ENCODE peak calls at places on chromosomes 11 and 22, in nine cellular contexts. One of them, this sample, is unnamed. For H4K20me1 and H3K4me1, the result is how much of the 10 kb centered on the place peaks cover.

GRCh38 chr11:70854891-70855556 is 397.4 kb downstream of the SHANK2 start:
- DNase-seq in DND-41: no peak
- DNase-seq in astrocyte: no peak
- DNase-seq in IMR-90: no peak
- DNase-seq in GM23248: no peak
- DNase-seq in GM23338: no peak
- DNase-seq in keratinocyte: no peak
- DNase-seq in SK-N-SH: peak
- DNase-seq in fibroblast of lung: no peak
- DNase-seq in this sample: no peak

GRCh38 chr11:31882951-31883392 is 71.8 kb upstream of the PAX6 start:
- DNase-seq in astrocyte: peak
- DNase-seq in keratinocyte: no peak
- DNase-seq in fibroblast of lung: peak
- DNase-seq in DND-41: no peak
- DNase-seq in SK-N-SH: no peak
- DNase-seq in GM23248: peak
- DNase-seq in IMR-90: no peak
- DNase-seq in GM23338: peak
- DNase-seq in this sample: no peak

GRCh38 chr11:60563553-60564235 is 48.5 kb downstream of the MS4A13 start:
- DNase-seq in DND-41: peak
- DNase-seq in IMR-90: no peak
- DNase-seq in SK-N-SH: no peak
- DNase-seq in GM23338: peak
- DNase-seq in fibroblast of lung: no peak
- DNase-seq in GM23248: no peak
- DNase-seq in keratinocyte: no peak
- DNase-seq in astrocyte: no peak
- DNase-seq in this sample: no peak

GRCh38 chr11:58805065-58805464 is 39.4 kb downstream of the GLYATL2 start:
- DNase-seq in fibroblast of lung: peak
- DNase-seq in SK-N-SH: no peak
- DNase-seq in IMR-90: peak
- DNase-seq in astrocyte: peak
- DNase-seq in GM23338: no peak
- DNase-seq in GM23248: peak
- DNase-seq in DND-41: no peak
- DNase-seq in keratinocyte: peak
- DNase-seq in this sample: no peak

GRCh38 chr11:46520971-46521745 is 72.7 kb downstream of the AMBRA1 start:
- DNase-seq in SK-N-SH: no peak
- DNase-seq in DND-41: no peak
- DNase-seq in GM23248: peak
- DNase-seq in IMR-90: peak
- DNase-seq in GM23338: peak
- DNase-seq in astrocyte: peak
- DNase-seq in keratinocyte: no peak
- DNase-seq in fibroblast of lung: peak
- DNase-seq in this sample: no peak

GRCh38 chr11:28697920-28698827 is 590.0 kb downstream of the METTL15 start:
- DNase-seq in fibroblast of lung: peak
- DNase-seq in DND-41: peak
- DNase-seq in astrocyte: peak
- DNase-seq in GM23338: peak
- DNase-seq in GM23248: peak
- DNase-seq in IMR-90: peak
- DNase-seq in keratinocyte: no peak
- DNase-seq in SK-N-SH: peak
- DNase-seq in this sample: peak

GRCh38 chr22:32752868-32753520 is 48.5 kb upstream of the TIMP3 start:
- DNase-seq in DND-41: no peak
- DNase-seq in SK-N-SH: no peak
- DNase-seq in GM23338: no peak
- DNase-seq in GM23248: no peak
- DNase-seq in astrocyte: peak
- DNase-seq in fibroblast of lung: peak
- DNase-seq in IMR-90: peak
- DNase-seq in keratinocyte: no peak
- DNase-seq in this sample: no peak

GRCh38 chr11:34566209-34566551 is 52.6 kb upstream of the ELF5 start:
- DNase-seq in keratinocyte: no peak
- DNase-seq in GM23248: no peak
- DNase-seq in DND-41: no peak
- DNase-seq in SK-N-SH: no peak
- DNase-seq in IMR-90: no peak
- DNase-seq in fibroblast of lung: no peak
- DNase-seq in GM23338: no peak
- DNase-seq in astrocyte: no peak
- DNase-seq in this sample: no peak

DNA sequence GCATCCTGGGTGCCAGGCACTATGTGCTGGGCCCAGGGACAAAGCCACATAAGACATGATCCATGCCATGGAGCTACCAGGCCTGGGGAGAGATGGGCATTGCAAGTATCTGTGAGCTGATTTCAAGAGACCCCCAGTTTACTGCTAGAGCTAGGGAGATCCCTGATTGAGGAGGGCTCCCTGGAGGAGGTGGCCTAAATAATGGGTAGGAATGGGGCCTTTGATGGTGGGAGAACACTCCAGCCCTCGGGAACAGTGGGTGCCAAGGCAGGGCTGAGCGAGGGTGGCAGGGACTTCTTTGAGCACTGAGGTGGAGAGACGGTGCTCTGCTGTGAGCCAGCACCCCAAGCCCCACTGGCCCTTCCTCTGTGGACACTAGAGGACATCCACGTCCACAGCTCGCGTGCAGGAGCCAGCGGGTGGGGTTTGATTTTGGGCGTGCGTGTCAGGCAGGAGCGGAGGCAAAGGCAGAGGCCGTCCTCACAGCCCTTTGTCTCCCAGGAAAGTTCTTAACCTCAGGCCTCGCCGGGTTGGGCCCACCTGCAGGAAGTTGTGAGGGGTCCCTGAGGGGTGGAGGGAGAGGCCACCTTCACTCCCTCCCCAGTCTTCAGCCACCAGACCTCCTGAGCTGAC is 52.9 kb upstream of the PPARA start:
- DNase-seq in GM23248: no peak
- DNase-seq in GM23338: no peak
- DNase-seq in keratinocyte: no peak
- DNase-seq in SK-N-SH: no peak
- DNase-seq in astrocyte: no peak
- DNase-seq in IMR-90: no peak
- DNase-seq in fibroblast of lung: no peak
- DNase-seq in DND-41: no peak
- DNase-seq in this sample: no peak
- H4K20me1 ChIP-seq in GM23248: under half
- H4K20me1 ChIP-seq in GM23338: under half
- H4K20me1 ChIP-seq in keratinocyte: half or more
- H4K20me1 ChIP-seq in SK-N-SH: half or more
- H4K20me1 ChIP-seq in astrocyte: half or more
- H4K20me1 ChIP-seq in IMR-90: half or more
- H4K20me1 ChIP-seq in fibroblast of lung: under half
- H4K20me1 ChIP-seq in DND-41: half or more
- H4K20me1 ChIP-seq in this sample: under half

GRCh38 chr11:72741849-72742521 is 10.2 kb downstream of the ARAP1 start:
- DNase-seq in astrocyte: no peak
- DNase-seq in SK-N-SH: no peak
- DNase-seq in DND-41: no peak
- DNase-seq in fibroblast of lung: no peak
- DNase-seq in IMR-90: peak
- DNase-seq in keratinocyte: no peak
- DNase-seq in GM23248: no peak
- DNase-seq in GM23338: no peak
- DNase-seq in this sample: no peak

GRCh38 chr11:72745511-72745910 is 6.7 kb downstream of the ARAP1 start:
- DNase-seq in astrocyte: no peak
- DNase-seq in IMR-90: no peak
- DNase-seq in DND-41: no peak
- DNase-seq in SK-N-SH: no peak
- DNase-seq in GM23338: no peak
- DNase-seq in GM23248: no peak
- DNase-seq in fibroblast of lung: no peak
- DNase-seq in keratinocyte: no peak
- DNase-seq in this sample: no peak

GRCh38 chr11:72744474-72744873 is 7.7 kb downstream of the ARAP1 start:
- DNase-seq in IMR-90: no peak
- DNase-seq in SK-N-SH: no peak
- DNase-seq in keratinocyte: no peak
- DNase-seq in fibroblast of lung: no peak
- DNase-seq in DND-41: no peak
- DNase-seq in astrocyte: no peak
- DNase-seq in GM23248: no peak
- DNase-seq in GM23338: no peak
- DNase-seq in this sample: no peak

GRCh38 chr11:72742522-72743320 is 9.5 kb downstream of the ARAP1 start:
- DNase-seq in fibroblast of lung: no peak
- DNase-seq in GM23338: no peak
- DNase-seq in IMR-90: no peak
- DNase-seq in SK-N-SH: no peak
- DNase-seq in astrocyte: no peak
- DNase-seq in DND-41: no peak
- DNase-seq in keratinocyte: no peak
- DNase-seq in GM23248: no peak
- DNase-seq in this sample: no peak

DNA sequence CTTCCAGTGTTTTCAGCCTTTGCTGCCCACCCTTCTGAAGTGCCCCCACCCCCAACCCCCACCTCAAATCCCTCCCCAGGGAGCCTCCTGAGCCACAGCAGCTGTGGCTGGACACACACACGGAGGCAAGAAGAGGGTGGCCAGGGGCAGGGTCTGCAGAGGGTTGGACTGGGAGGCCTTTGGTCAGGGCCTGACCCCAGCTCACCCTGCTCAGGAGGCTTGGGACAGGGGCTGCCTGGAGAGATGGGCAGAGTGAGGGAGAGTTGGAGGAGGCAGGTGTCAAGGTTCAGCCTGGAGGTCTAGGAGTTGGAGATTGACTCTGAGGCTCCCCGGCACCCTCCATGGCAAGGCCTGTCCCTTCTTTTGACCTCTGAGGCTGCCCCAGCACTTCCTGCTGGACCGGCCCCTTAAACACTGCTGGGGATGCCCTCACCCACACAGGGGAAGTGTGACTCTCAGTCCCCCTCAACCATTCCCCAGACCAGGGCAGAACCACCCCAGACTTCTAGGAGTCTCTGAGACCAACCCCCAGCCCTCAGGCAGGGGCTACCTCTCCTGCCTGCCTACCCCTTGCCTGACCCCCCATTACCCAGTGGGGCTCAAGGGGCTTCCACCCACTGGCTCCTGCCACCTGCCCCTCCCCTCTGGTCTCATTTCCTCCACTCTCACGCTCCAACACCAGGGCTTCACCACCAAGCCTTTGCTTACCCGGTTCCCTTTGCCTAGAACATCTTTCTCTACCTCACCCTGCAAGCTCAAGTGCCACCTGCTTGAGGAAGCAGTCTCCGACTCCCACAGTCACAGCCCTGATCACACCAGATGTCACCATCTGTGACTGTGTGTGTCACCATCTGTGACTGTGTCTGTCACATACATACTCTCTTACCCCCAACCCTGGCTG is 8.6 kb downstream of the ARAP1 start:
- DNase-seq in fibroblast of lung: no peak
- DNase-seq in DND-41: no peak
- DNase-seq in keratinocyte: no peak
- DNase-seq in astrocyte: no peak
- DNase-seq in GM23338: no peak
- DNase-seq in IMR-90: no peak
- DNase-seq in SK-N-SH: no peak
- DNase-seq in GM23248: no peak
- DNase-seq in this sample: peak
- H3K4me1 ChIP-seq in fibroblast of lung: under half
- H3K4me1 ChIP-seq in DND-41: under half
- H3K4me1 ChIP-seq in keratinocyte: under half
- H3K4me1 ChIP-seq in astrocyte: under half
- H3K4me1 ChIP-seq in GM23338: under half
- H3K4me1 ChIP-seq in IMR-90: under half
- H3K4me1 ChIP-seq in SK-N-SH: half or more
- H3K4me1 ChIP-seq in GM23248: under half
- H3K4me1 ChIP-seq in this sample: half or more

GRCh38 chr22:49795521-49795920 is 32.2 kb downstream of the BRD1 start:
- DNase-seq in DND-41: no peak
- DNase-seq in GM23248: no peak
- DNase-seq in GM23338: no peak
- DNase-seq in fibroblast of lung: no peak
- DNase-seq in IMR-90: no peak
- DNase-seq in keratinocyte: no peak
- DNase-seq in SK-N-SH: no peak
- DNase-seq in astrocyte: no peak
- DNase-seq in this sample: no peak

GRCh38 chr22:49791682-49792081 is 36.0 kb downstream of the BRD1 start:
- DNase-seq in fibroblast of lung: no peak
- DNase-seq in GM23248: no peak
- DNase-seq in DND-41: no peak
- DNase-seq in astrocyte: no peak
- DNase-seq in keratinocyte: no peak
- DNase-seq in SK-N-SH: no peak
- DNase-seq in IMR-90: no peak
- DNase-seq in GM23338: no peak
- DNase-seq in this sample: no peak

GRCh38 chr22:49792107-49792506 is 35.6 kb downstream of the BRD1 start:
- DNase-seq in keratinocyte: no peak
- DNase-seq in fibroblast of lung: no peak
- DNase-seq in SK-N-SH: no peak
- DNase-seq in DND-41: no peak
- DNase-seq in IMR-90: no peak
- DNase-seq in GM23338: no peak
- DNase-seq in astrocyte: no peak
- DNase-seq in GM23248: no peak
- DNase-seq in this sample: no peak

GRCh38 chr22:49793296-49793695 is 34.4 kb downstream of the BRD1 start:
- DNase-seq in IMR-90: no peak
- DNase-seq in keratinocyte: no peak
- DNase-seq in GM23248: no peak
- DNase-seq in fibroblast of lung: peak
- DNase-seq in SK-N-SH: peak
- DNase-seq in GM23338: no peak
- DNase-seq in astrocyte: peak
- DNase-seq in DND-41: no peak
- DNase-seq in this sample: no peak

GRCh38 chr22:49793871-49794270 is 33.8 kb downstream of the BRD1 start:
- DNase-seq in GM23248: no peak
- DNase-seq in keratinocyte: no peak
- DNase-seq in GM23338: no peak
- DNase-seq in DND-41: no peak
- DNase-seq in IMR-90: no peak
- DNase-seq in fibroblast of lung: no peak
- DNase-seq in astrocyte: no peak
- DNase-seq in SK-N-SH: no peak
- DNase-seq in this sample: no peak
- H4K20me1 ChIP-seq in GM23248: under half
- H4K20me1 ChIP-seq in keratinocyte: under half
- H4K20me1 ChIP-seq in GM23338: under half
- H4K20me1 ChIP-seq in DND-41: half or more
- H4K20me1 ChIP-seq in IMR-90: half or more
- H4K20me1 ChIP-seq in fibroblast of lung: under half
- H4K20me1 ChIP-seq in astrocyte: half or more
- H4K20me1 ChIP-seq in SK-N-SH: half or more
- H4K20me1 ChIP-seq in this sample: under half

DNA sequence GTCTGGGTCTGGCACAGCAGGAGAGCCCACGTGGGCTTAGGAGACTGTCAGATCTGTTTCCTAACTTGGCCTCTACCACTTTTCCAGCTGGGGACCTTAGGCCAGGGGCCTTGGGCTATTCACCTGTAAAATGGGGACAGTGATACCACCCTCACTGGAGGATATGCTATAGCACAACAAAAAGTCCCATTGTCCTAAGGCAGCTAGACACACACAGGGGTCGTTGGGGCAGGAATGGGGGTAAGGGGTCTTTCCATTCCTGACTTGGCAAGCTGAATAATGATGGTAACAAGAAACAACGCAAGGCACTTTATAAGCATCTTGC is 2.6 kb upstream of the SH3BP1 start:
- DNase-seq in GM23338: no peak
- DNase-seq in DND-41: no peak
- DNase-seq in keratinocyte: no peak
- DNase-seq in GM23248: no peak
- DNase-seq in fibroblast of lung: no peak
- DNase-seq in SK-N-SH: no peak
- DNase-seq in IMR-90: no peak
- DNase-seq in astrocyte: no peak
- DNase-seq in this sample: no peak
- H3K4me1 ChIP-seq in GM23338: under half
- H3K4me1 ChIP-seq in DND-41: half or more
- H3K4me1 ChIP-seq in keratinocyte: under half
- H3K4me1 ChIP-seq in GM23248: under half
- H3K4me1 ChIP-seq in fibroblast of lung: under half
- H3K4me1 ChIP-seq in SK-N-SH: half or more
- H3K4me1 ChIP-seq in IMR-90: under half
- H3K4me1 ChIP-seq in astrocyte: half or more
- H3K4me1 ChIP-seq in this sample: half or more

This sample was measured in Karpas-422.